ENCODE peak calls at places on chromosomes 2 and 18, in eight cellular contexts. R is colonic mucosa, I is B cell, G is astrocyte, E is fibroblast of lung, L is neural crest cell, A is endothelial cell, U is IMR-90. X is an unnamed sample.

GRCh38 chr2:1738646-1739302 is 5.5 kb downstream of the PXDN start:
- DNase-seq in R (peak; percentile 17), I (no peak), G (peak; percentile 58), E (peak; percentile 64), L (no peak), A (no peak), U (no peak), X (no peak)

GRCh38 chr2:219160186-219161017 is at the start of gene NHEJ1:
- DNase-seq in R (peak; percentile 100), I (peak; percentile 97), G (peak; percentile 83), E (peak; percentile 90), L (peak; percentile 95), A (peak; percentile 94), U (peak; percentile 89), X (peak; percentile 95)

GRCh38 chr2:129766159-129766485 is 213.3 kb upstream of the RAB6C start:
- DNase-seq in R (no peak), I (no peak), G (no peak), E (no peak), L (no peak), A (no peak), U (no peak), X (no peak)

GRCh38 chr2:22890142-22890541 is 494.8 kb upstream of the KLHL29 start:
- DNase-seq in R (no peak), I (no peak), G (no peak), E (no peak), L (no peak), A (no peak), U (no peak), X (no peak)

GRCh38 chr2:55947759-55948158 is 24.2 kb upstream of the EFEMP1 start:
- DNase-seq in R (no peak), I (no peak), G (peak; percentile 14), E (peak; percentile 23), L (no peak), A (no peak), U (no peak), X (no peak)

GRCh38 chr2:169360984-169361705 is 1.2 kb downstream of the LRP2 start:
- DNase-seq in R (no peak), I (peak; percentile 3), G (no peak), E (no peak), L (peak; percentile 43), A (peak; percentile 4), U (no peak), X (no peak)

GRCh38 chr18:30967701-30968100 is 74.8 kb downstream of the DSC3 start:
- DNase-seq in R (no peak), I (no peak), G (no peak), E (peak; percentile 1), L (no peak), A (no peak), U (no peak), X (no peak)

GRCh38 chr2:84830095-84830494 is 50.8 kb downstream of the TRABD2A start:
- DNase-seq in R (no peak), I (no peak), G (no peak), E (peak; percentile 36), L (no peak), A (no peak), U (no peak), X (no peak)

GRCh38 chr18:23661735-23662308 is 889 bp downstream of the ANKRD29 start:
- DNase-seq in R (no peak), I (no peak), G (no peak), E (no peak), L (no peak), A (no peak), U (no peak), X (peak; percentile 28)

DNA sequence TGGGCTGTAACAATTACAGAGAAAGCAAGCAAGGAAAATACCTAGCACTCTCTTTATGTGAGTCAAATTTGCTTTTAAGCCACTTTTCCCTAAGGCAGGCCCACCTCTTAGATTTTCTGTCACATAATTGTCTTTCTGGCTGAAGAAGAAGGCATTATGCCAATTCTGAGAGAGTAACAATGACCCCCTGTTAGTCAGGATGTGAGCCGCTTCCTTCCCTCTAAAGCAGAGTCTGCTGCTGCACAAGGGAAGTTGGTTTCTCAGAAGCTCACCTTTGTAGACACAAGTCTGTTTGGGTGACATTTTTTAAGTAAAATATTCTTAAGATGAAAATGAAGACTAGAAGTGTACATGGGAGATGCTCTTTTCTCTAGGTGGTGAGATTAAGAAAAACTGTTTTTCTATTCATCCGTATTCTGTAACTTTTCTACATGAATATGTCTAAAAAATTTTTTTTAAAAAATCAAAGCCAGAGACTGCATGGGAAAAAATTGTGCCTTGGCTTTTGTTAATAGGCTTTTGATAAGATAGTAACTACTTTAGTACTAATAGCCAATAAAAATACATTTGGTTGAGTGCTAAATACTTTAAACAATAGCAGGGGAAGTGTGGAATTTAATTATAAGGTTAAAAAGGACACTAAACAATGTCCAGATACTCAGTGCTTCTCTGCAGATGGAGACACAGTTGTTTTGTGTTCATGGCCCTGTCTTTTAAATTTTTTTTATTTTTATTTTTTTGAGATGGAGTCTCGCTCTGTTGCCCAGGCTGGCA is 33.4 kb upstream of the VPS54 start:
- DNase-seq in R (no peak), I (no peak), G (no peak), E (peak; percentile 3), L (no peak), A (peak; percentile 6), U (peak; percentile 5), X (no peak)
- TF ChIP-seq CTCF in R (no peak), I (no peak), G (no peak), E (no peak), L (no peak), A (no peak), U (no peak), X (no peak)

DNA sequence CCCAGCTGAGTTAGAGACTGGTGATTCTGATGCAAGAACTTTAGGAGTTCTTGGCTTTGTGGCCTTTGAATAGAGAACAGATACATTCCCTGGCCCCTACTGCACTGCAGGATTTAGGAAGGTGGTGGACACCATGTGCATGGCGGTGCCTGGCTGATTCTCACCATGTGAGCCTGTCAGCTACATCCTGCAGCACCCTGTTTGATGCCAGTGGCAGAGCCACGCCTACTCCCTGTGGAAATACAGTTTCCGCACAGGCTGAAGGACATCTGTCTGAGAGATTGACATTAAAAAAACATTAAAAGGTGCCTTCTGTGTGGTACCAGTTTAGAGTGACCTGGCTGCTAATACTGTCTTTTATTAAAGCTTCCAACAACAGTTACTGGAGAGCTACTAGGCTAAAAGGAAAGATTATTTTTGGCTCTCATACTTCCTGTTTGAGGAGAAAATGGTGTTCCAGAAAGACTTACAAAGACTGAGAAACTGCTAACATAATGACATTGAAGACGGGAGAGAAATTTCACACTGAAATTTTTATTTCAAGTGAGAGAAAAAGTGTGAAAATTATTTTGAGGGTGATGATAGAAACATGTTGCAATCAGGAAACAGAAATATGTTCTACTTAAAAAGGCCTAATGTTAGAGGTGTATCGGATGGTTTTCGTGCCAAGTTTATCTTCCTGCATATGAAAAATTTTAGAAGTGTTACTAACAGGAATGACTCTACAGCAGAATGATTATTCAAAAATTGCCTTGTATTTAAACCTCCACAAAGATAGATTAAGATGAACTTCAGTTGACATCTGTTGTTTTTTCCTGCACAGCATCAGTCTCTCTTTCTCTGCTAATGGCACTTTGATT is 50.3 kb downstream of the KCNE4 start:
- DNase-seq in R (no peak), I (no peak), G (no peak), E (no peak), L (no peak), A (no peak), U (no peak), X (no peak)
- TF ChIP-seq CTCF in R (peak; percentile 10), I (no peak), G (no peak), E (peak; percentile 2), L (no peak), A (no peak), U (no peak), X (no peak)

GRCh38 chr18:61953161-61953560 is 60.4 kb upstream of the RNF152 start:
- DNase-seq in R (no peak), I (no peak), G (no peak), E (peak; percentile 27), L (no peak), A (no peak), U (no peak), X (no peak)

GRCh38 chr18:61953641-61954040 is 60.8 kb upstream of the RNF152 start:
- DNase-seq in R (no peak), I (no peak), G (no peak), E (no peak), L (no peak), A (no peak), U (no peak), X (no peak)

GRCh38 chr18:61955644-61956043 is 62.8 kb upstream of the RNF152 start:
- DNase-seq in R (no peak), I (no peak), G (no peak), E (no peak), L (no peak), A (no peak), U (no peak), X (no peak)

GRCh38 chr18:61954347-61954746 is 61.5 kb upstream of the RNF152 start:
- DNase-seq in R (no peak), I (no peak), G (no peak), E (no peak), L (no peak), A (no peak), U (no peak), X (no peak)

DNA sequence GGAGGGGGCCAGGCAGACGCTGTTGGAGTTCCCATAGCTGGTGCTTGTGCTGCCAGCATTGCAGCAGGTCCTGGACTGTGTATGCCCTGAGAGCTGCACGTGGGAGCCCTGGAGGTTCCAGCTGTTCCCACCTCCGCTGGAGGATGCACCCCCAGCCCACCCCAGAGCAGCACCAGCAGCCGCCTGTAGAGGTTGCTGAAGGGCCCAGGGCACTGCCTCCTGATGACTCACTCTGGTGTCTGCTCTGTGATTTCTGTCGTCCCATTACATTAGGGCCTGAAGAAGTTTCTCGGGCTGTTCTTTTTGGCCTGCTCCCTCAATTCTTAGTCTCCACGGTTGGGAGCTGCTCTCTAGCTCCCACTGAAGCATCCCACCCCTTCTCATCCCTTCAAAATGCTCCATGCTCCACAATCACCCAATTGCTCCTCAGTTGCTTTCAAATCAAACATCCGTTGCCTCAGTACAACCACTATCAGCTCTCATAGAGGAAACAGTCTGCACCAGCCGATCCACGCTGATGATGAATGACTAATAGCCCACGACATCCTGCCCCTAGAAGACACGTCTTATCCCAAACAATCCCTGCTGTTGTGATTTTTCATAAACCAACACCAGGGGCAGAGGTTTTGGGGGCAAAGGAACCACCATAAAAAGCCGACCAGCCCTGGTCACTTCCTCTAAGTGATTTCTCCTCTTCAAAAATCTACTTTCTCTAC is 65.2 kb upstream of the RNF152 start:
- DNase-seq in R (no peak), I (no peak), G (peak; percentile 23), E (peak; percentile 47), L (no peak), A (no peak), U (peak; percentile 26), X (no peak)
- TF ChIP-seq CTCF in R (no peak), I (no peak), G (peak; percentile 12), E (no peak), L (no peak), A (no peak), U (peak; percentile 25), X (no peak)

DNA sequence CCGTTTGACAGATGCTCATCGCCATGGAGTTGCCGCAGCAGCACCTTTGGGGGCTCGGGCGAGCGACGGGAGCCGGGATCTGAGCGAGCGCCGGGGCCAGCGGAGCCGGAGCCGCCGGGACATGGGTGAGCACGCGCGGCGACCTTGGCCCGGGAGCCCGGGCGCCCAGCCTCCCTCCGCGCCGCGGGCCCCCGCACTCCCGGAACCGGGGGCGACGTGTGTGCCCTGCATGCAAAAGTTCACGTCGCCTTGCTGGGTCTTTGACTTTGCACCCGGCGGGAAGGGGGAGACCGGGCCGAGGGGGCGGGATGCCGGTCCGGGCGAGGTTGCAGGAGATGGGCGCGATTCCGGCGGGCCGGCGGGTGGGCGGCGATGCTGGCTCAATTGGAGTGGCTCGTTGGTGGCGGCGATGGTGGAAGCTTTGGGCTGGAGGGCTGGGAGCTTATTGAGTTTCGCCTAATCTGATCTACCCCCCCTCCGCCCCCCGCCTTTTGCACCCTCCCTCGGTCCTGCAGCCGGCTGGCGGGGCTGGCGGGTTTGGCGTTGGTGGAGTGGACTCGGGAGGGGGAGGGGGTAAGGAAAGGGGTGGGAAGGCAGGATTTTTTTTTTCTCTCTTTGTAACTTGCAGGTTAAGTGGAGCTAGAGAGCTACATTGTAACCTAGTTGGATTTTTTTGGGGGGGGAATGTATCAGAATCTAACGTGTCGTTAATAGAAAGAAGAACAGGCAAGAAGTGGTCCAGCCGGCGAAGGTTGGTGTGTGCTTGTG is at the start of gene SETBP1:
- DNase-seq in R (peak; percentile 73), I (peak; percentile 68), G (peak; percentile 48), E (peak; percentile 61), L (peak; percentile 57), A (peak; percentile 74), U (peak; percentile 2), X (peak; percentile 78)
- TF ChIP-seq CTCF in R (no peak), I (no peak), G (no peak), E (no peak), L (no peak), A (no peak), U (no peak), X (no peak)

X was measured in GM20000.